ENCODE peak calls at places on chromosomes 1 and 21, in six cellular contexts. One of them, this sample, is unnamed.

GRCh38 chr1:94209425-94209824 is 28.0 kb downstream of the ARHGAP29 start:
- DNase-seq in mesenchymal stem cell: no peak
- DNase-seq in H1: no peak
- DNase-seq in trophoblast cell: no peak
- DNase-seq in neuronal stem cell: no peak
- DNase-seq in IMR-90: peak; percentile 58
- DNase-seq in this sample: no peak

GRCh38 chr1:220843481-220844011 is 35.7 kb upstream of the HLX start:
- DNase-seq in mesenchymal stem cell: peak; percentile 30
- DNase-seq in neuronal stem cell: no peak
- DNase-seq in trophoblast cell: no peak
- DNase-seq in IMR-90: peak; percentile 55
- DNase-seq in H1: no peak
- DNase-seq in this sample: no peak

GRCh38 chr1:45974541-45975269 is 157.7 kb downstream of the PIK3R3 start:
- DNase-seq in IMR-90: peak; percentile 68
- DNase-seq in neuronal stem cell: no peak
- DNase-seq in trophoblast cell: no peak
- DNase-seq in mesenchymal stem cell: no peak
- DNase-seq in H1: no peak
- DNase-seq in this sample: no peak

GRCh38 chr1:232725303-232726047 is 79.7 kb upstream of the MAP10 start:
- DNase-seq in mesenchymal stem cell: no peak
- DNase-seq in IMR-90: no peak
- DNase-seq in H1: no peak
- DNase-seq in neuronal stem cell: no peak
- DNase-seq in trophoblast cell: no peak
- DNase-seq in this sample: peak; percentile 31

GRCh38 chr21:45870421-45870820 is 111.1 kb upstream of the COL6A1 start:
- DNase-seq in mesenchymal stem cell: no peak
- DNase-seq in trophoblast cell: no peak
- DNase-seq in neuronal stem cell: no peak
- DNase-seq in IMR-90: no peak
- DNase-seq in H1: no peak
- DNase-seq in this sample: peak; percentile 22

GRCh38 chr1:46948629-46949282 is 7.5 kb upstream of the CYP4A11 start:
- DNase-seq in H1: no peak
- DNase-seq in mesenchymal stem cell: no peak
- DNase-seq in trophoblast cell: no peak
- DNase-seq in neuronal stem cell: no peak
- DNase-seq in IMR-90: no peak
- DNase-seq in this sample: no peak

GRCh38 chr1:20416706-20417105 is 69.3 kb downstream of the CAMK2N1 start:
- DNase-seq in trophoblast cell: no peak
- DNase-seq in neuronal stem cell: no peak
- DNase-seq in mesenchymal stem cell: no peak
- DNase-seq in H1: no peak
- DNase-seq in IMR-90: no peak
- DNase-seq in this sample: no peak

GRCh38 chr1:8671313-8671917 is 146.0 kb downstream of the RERE start:
- DNase-seq in IMR-90: peak; percentile 84
- DNase-seq in mesenchymal stem cell: peak; percentile 82
- DNase-seq in H1: no peak
- DNase-seq in trophoblast cell: peak; percentile 38
- DNase-seq in neuronal stem cell: peak; percentile 32
- DNase-seq in this sample: no peak

GRCh38 chr1:60970081-60970509 is 112.3 kb upstream of the NFIA start:
- DNase-seq in H1: no peak
- DNase-seq in IMR-90: peak; percentile 23
- DNase-seq in neuronal stem cell: no peak
- DNase-seq in mesenchymal stem cell: peak; percentile 26
- DNase-seq in trophoblast cell: no peak
- DNase-seq in this sample: no peak

GRCh38 chr1:32725595-32725942 is 23.0 kb upstream of the SYNC start:
- DNase-seq in neuronal stem cell: no peak
- DNase-seq in IMR-90: no peak
- DNase-seq in H1: no peak
- DNase-seq in mesenchymal stem cell: no peak
- DNase-seq in trophoblast cell: no peak
- DNase-seq in this sample: no peak
- H3K4ac ChIP-seq in neuronal stem cell: no peak overlapping the region
- H3K4ac ChIP-seq in IMR-90: peak overlapping the region; percentile 88
- H3K4ac ChIP-seq in H1: peak overlapping the region; percentile 69
- H3K4ac ChIP-seq in mesenchymal stem cell: peak overlapping the region; percentile 84
- H3K4ac ChIP-seq in trophoblast cell: no peak overlapping the region
- H3K4ac ChIP-seq in this sample: no peak overlapping the region

DNA sequence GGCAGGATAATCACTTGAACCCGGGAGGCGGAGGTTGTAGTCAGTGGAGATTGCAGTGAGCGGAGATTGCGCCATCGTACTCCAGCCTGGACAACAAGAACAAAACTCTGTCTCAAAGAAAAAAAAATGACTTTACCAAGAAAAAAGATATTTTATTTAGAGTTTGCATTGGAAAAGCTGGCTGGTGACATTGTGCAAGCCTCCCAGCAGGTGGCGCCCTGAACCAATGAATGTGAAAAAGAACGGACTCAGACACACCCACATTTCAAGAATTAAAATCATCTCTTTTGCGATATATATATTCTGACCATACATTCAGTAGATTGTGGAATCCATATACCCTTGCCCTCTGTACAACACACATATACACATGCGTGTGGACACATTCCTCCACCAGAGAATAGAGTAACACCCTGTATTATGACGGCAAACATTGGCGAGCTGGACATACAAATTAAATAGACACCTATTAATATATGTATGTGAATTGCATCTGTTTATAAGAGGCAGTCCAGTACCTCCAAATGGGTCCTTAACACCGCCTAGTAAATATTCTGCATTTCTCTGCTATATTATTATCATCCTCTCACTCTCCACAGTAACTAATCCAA is 39.0 kb upstream of the CADM3 start:
- DNase-seq in IMR-90: peak; percentile 56
- DNase-seq in neuronal stem cell: peak; percentile 57
- DNase-seq in trophoblast cell: peak; percentile 50
- DNase-seq in H1: peak; percentile 80
- DNase-seq in mesenchymal stem cell: peak; percentile 57
- DNase-seq in this sample: peak; percentile 41
- H2BK5ac ChIP-seq in IMR-90: no peak overlapping the region
- H2BK5ac ChIP-seq in neuronal stem cell: no peak overlapping the region
- H2BK5ac ChIP-seq in trophoblast cell: no peak overlapping the region
- H2BK5ac ChIP-seq in H1: no peak overlapping the region
- H2BK5ac ChIP-seq in mesenchymal stem cell: no peak overlapping the region
- H2BK5ac ChIP-seq in this sample: no peak overlapping the region

GRCh38 chr1:72170246-72170645 is 112.1 kb downstream of the NEGR1 start:
- DNase-seq in trophoblast cell: no peak
- DNase-seq in H1: no peak
- DNase-seq in IMR-90: no peak
- DNase-seq in mesenchymal stem cell: no peak
- DNase-seq in neuronal stem cell: no peak
- DNase-seq in this sample: no peak

GRCh38 chr1:72166426-72166825 is 115.9 kb downstream of the NEGR1 start:
- DNase-seq in trophoblast cell: no peak
- DNase-seq in H1: no peak
- DNase-seq in neuronal stem cell: no peak
- DNase-seq in mesenchymal stem cell: no peak
- DNase-seq in IMR-90: no peak
- DNase-seq in this sample: no peak
- H4K91ac ChIP-seq in trophoblast cell: no peak overlapping the region
- H4K91ac ChIP-seq in H1: no peak overlapping the region
- H4K91ac ChIP-seq in neuronal stem cell: no peak overlapping the region
- H4K91ac ChIP-seq in mesenchymal stem cell: no peak overlapping the region
- H4K91ac ChIP-seq in IMR-90: no peak overlapping the region
- H4K91ac ChIP-seq in this sample: no peak overlapping the region

GRCh38 chr1:3900969-3901529 is 977 bp upstream of the C1orf174 start:
- DNase-seq in IMR-90: peak; percentile 94
- DNase-seq in H1: peak; percentile 97
- DNase-seq in neuronal stem cell: peak; percentile 94
- DNase-seq in mesenchymal stem cell: peak; percentile 95
- DNase-seq in trophoblast cell: peak; percentile 96
- DNase-seq in this sample: peak; percentile 97

GRCh38 chr1:3898994-3899775 is 887 bp downstream of the C1orf174 start:
- DNase-seq in H1: no peak
- DNase-seq in trophoblast cell: no peak
- DNase-seq in IMR-90: no peak
- DNase-seq in mesenchymal stem cell: peak; percentile 18
- DNase-seq in neuronal stem cell: peak; percentile 20
- DNase-seq in this sample: peak; percentile 62

GRCh38 chr1:3900150-3900968 is at the start of gene C1orf174:
- DNase-seq in neuronal stem cell: peak; percentile 99
- DNase-seq in IMR-90: peak; percentile 98
- DNase-seq in trophoblast cell: peak; percentile 97
- DNase-seq in H1: peak; percentile 90
- DNase-seq in mesenchymal stem cell: peak; percentile 99
- DNase-seq in this sample: peak; percentile 97

GRCh38 chr1:3898475-3898735 is 1.7 kb downstream of the C1orf174 start:
- DNase-seq in H1: no peak
- DNase-seq in mesenchymal stem cell: no peak
- DNase-seq in trophoblast cell: no peak
- DNase-seq in neuronal stem cell: no peak
- DNase-seq in IMR-90: no peak
- DNase-seq in this sample: no peak

GRCh38 chr1:3899776-3900149 is 309 bp downstream of the C1orf174 start:
- DNase-seq in neuronal stem cell: no peak
- DNase-seq in H1: no peak
- DNase-seq in trophoblast cell: no peak
- DNase-seq in mesenchymal stem cell: no peak
- DNase-seq in IMR-90: no peak
- DNase-seq in this sample: no peak
- H3K4ac ChIP-seq in neuronal stem cell: peak overlapping the region; percentile 10
- H3K4ac ChIP-seq in H1: no peak overlapping the region
- H3K4ac ChIP-seq in trophoblast cell: peak overlapping the region; percentile 90
- H3K4ac ChIP-seq in mesenchymal stem cell: peak overlapping the region; percentile 84
- H3K4ac ChIP-seq in IMR-90: peak overlapping the region; percentile 15
- H3K4ac ChIP-seq in this sample: no peak overlapping the region

GRCh38 chr1:43305461-43305860 is 4.7 kb downstream of the TIE1 start:
- DNase-seq in trophoblast cell: no peak
- DNase-seq in neuronal stem cell: no peak
- DNase-seq in mesenchymal stem cell: no peak
- DNase-seq in IMR-90: no peak
- DNase-seq in H1: no peak
- DNase-seq in this sample: no peak
- H2BK5ac ChIP-seq in trophoblast cell: no peak overlapping the region
- H2BK5ac ChIP-seq in neuronal stem cell: no peak overlapping the region
- H2BK5ac ChIP-seq in mesenchymal stem cell: no peak overlapping the region
- H2BK5ac ChIP-seq in IMR-90: no peak overlapping the region
- H2BK5ac ChIP-seq in H1: no peak overlapping the region
- H2BK5ac ChIP-seq in this sample: no peak overlapping the region

GRCh38 chr21:39860600-39860999 is 6.6 kb upstream of the PCP4 start:
- DNase-seq in neuronal stem cell: no peak
- DNase-seq in IMR-90: no peak
- DNase-seq in H1: no peak
- DNase-seq in mesenchymal stem cell: no peak
- DNase-seq in trophoblast cell: no peak
- DNase-seq in this sample: no peak

GRCh38 chr21:39867198-39867650 is at the start of gene PCP4:
- DNase-seq in trophoblast cell: peak; percentile 53
- DNase-seq in mesenchymal stem cell: no peak
- DNase-seq in H1: peak; percentile 93
- DNase-seq in IMR-90: no peak
- DNase-seq in neuronal stem cell: peak; percentile 82
- DNase-seq in this sample: peak; percentile 93

GRCh38 chr21:39866093-39866492 is 1.1 kb upstream of the PCP4 start:
- DNase-seq in IMR-90: no peak
- DNase-seq in mesenchymal stem cell: no peak
- DNase-seq in H1: no peak
- DNase-seq in neuronal stem cell: no peak
- DNase-seq in trophoblast cell: no peak
- DNase-seq in this sample: no peak

DNA sequence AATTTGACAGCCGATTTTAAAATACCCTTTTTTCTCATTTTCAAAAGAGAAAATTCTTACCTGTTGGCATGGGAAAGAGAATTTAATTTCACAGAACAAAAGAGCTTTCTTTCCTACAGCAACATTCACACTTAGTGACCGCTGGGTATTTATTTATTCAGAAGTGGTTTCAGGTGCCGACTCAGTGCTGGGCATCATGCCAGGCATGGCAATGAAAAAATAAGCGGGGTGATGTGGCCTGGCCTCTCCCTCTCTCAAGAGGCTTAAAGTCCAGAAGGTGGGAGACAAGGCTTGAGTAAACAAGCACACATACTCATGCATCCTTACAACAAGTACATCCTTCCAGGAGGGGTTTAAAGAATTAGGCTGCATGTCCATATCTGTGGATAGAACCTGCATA is 4.1 kb upstream of the PCP4 start:
- DNase-seq in neuronal stem cell: no peak
- DNase-seq in IMR-90: no peak
- DNase-seq in trophoblast cell: no peak
- DNase-seq in mesenchymal stem cell: no peak
- DNase-seq in H1: no peak
- DNase-seq in this sample: no peak
- H4K91ac ChIP-seq in neuronal stem cell: no peak overlapping the region
- H4K91ac ChIP-seq in IMR-90: no peak overlapping the region
- H4K91ac ChIP-seq in trophoblast cell: no peak overlapping the region
- H4K91ac ChIP-seq in mesenchymal stem cell: no peak overlapping the region
- H4K91ac ChIP-seq in H1: no peak overlapping the region
- H4K91ac ChIP-seq in this sample: no peak overlapping the region

This sample was measured in H9.